ENCODE peak calls at places on chromosomes 13 and 19, in four cellular contexts. Q, Y, M and B are unnamed samples.

GRCh38 chr19:56596676-56597075 is 1.6 kb downstream of the ZNF71 start:
- DNase-seq in Q (no peak), Y (no peak), M (no peak), B (no peak)

GRCh38 chr13:102729560-102730275 is 34.9 kb upstream of the METTL21C start:
- DNase-seq in Q (no peak), Y (no peak), M (no peak), B (no peak)

GRCh38 chr19:17206736-17207581 is 8.2 kb upstream of the USE1 start:
- DNase-seq in Q (no peak), Y (no peak), M (no peak), B (no peak)

GRCh38 chr19:37925212-37925611 is 18.2 kb downstream of the SIPA1L3 start:
- DNase-seq in Q (no peak), Y (no peak), M (no peak), B (no peak)

GRCh38 chr19:49952906-49953305 is 8.1 kb downstream of the SIGLEC11 start:
- DNase-seq in Q (no peak), Y (no peak), M (no peak), B (no peak)

GRCh38 chr13:28204690-28205443 is 66.5 kb downstream of the PAN3 start:
- DNase-seq in Q (no peak), Y (no peak), M (no peak), B (no peak)

GRCh38 chr19:4403005-4403761 is 743 bp downstream of the CHAF1A start:
- DNase-seq in Q (no peak), Y (no peak), M (no peak), B (no peak)

GRCh38 chr13:92721610-92722009 is 505.0 kb upstream of the GPC6 start:
- DNase-seq in Q (no peak), Y (no peak), M (no peak), B (no peak)

GRCh38 chr13:106649495-106649894 is 81.6 kb upstream of the ARGLU1 start:
- DNase-seq in Q (no peak), Y (no peak), M (no peak), B (no peak)

GRCh38 chr19:3368848-3369336 is 2.5 kb downstream of the NFIC start:
- DNase-seq in Q (no peak), Y (no peak), M (no peak), B (no peak)

GRCh38 chr19:45637890-45638667 is 1.1 kb downstream of the EML2 start:
- DNase-seq in Q (no peak), Y (no peak), M (no peak), B (no peak)

GRCh38 chr19:13790354-13790753 is 4.9 kb upstream of the ZSWIM4 start:
- DNase-seq in Q (no peak), Y (no peak), M (no peak), B (no peak)

GRCh38 chr13:50081106-50081898 is 66.1 kb downstream of the KCNRG start:
- DNase-seq in Q (no peak), Y (peak; percentile 61), M (peak; percentile 28), B (no peak)

GRCh38 chr13:72255908-72256307 is 388.9 kb upstream of the DACH1 start:
- DNase-seq in Q (peak; percentile 13), Y (no peak), M (no peak), B (no peak)

GRCh38 chr13:89361909-89362308 is 1690.7 kb downstream of the SLITRK5 start:
- DNase-seq in Q (no peak), Y (no peak), M (no peak), B (no peak)

GRCh38 chr13:73765651-73766384 is 368.4 kb downstream of the KLF12 start:
- DNase-seq in Q (no peak), Y (peak; percentile 88), M (peak; percentile 44), B (no peak)

GRCh38 chr19:40213251-40213793 is 4.9 kb downstream of the TTC9B start:
- DNase-seq in Q (no peak), Y (no peak), M (no peak), B (no peak)

GRCh38 chr19:984165-984967 is at the start of gene WDR18:
- DNase-seq in Q (peak; percentile 71), Y (peak; percentile 94), M (peak; percentile 90), B (no peak)
- TF ChIP-seq POLR2A in Q (peak; percentile 62), Y (peak; percentile 57), M (no peak), B (peak; percentile 47)

GRCh38 chr19:35882074-35882832 is 13.9 kb downstream of the APLP1 start:
- DNase-seq in Q (peak; percentile 67), Y (no peak), M (no peak), B (no peak)
- H3K27ac ChIP-seq in Q (no peak overlapping the region), Y (no peak overlapping the region), M (no peak overlapping the region), B (no peak overlapping the region)

DNA sequence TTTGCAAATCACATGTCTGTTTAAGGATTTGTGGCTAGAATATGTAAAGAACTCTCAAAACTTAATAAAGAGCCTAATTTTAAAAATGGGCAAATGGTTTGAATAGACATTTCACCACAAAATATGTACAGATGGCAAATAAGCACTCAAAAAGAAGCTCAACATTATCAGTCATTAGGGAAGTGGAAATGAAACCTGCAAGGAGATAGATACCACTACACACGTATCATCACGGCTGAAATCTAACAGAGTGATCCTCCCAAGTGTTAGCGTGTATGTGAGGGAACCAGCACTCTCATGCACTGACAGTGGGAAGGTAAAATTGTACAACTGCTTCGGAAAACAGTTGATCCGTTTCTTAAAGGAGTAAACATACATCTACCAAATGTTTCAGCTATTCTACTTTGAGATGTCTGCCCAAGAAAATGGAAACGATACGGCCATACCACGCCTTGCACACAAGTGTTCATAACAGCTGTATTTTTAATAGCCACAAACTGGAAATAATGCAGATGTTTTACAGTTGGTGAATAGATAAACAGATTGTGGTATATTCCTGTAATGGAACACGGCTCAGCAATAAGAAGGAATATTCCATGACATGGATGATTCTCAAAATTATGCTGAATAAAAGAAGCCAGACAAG is 14.5 kb downstream of the ARHGEF7 start:
- DNase-seq in Q (no peak), Y (no peak), M (no peak), B (no peak)
- TF ChIP-seq POLR2A in Q (no peak), Y (no peak), M (no peak), B (no peak)

GRCh38 chr13:27020415-27020814 is 151.2 kb downstream of the USP12 start:
- DNase-seq in Q (no peak), Y (no peak), M (no peak), B (no peak)

GRCh38 chr13:27022571-27023311 is 148.9 kb downstream of the USP12 start:
- DNase-seq in Q (no peak), Y (no peak), M (no peak), B (no peak)

GRCh38 chr13:27024781-27025492 is 146.7 kb downstream of the USP12 start:
- DNase-seq in Q (no peak), Y (no peak), M (no peak), B (no peak)

GRCh38 chr13:27024062-27024461 is 147.5 kb downstream of the USP12 start:
- DNase-seq in Q (no peak), Y (no peak), M (no peak), B (no peak)

GRCh38 chr13:27023385-27023784 is 148.2 kb downstream of the USP12 start:
- DNase-seq in Q (no peak), Y (no peak), M (no peak), B (no peak)
- H3K27ac ChIP-seq in Q (no peak overlapping the region), Y (no peak overlapping the region), M (no peak overlapping the region), B (peak overlapping the region; percentile 7)

DNA sequence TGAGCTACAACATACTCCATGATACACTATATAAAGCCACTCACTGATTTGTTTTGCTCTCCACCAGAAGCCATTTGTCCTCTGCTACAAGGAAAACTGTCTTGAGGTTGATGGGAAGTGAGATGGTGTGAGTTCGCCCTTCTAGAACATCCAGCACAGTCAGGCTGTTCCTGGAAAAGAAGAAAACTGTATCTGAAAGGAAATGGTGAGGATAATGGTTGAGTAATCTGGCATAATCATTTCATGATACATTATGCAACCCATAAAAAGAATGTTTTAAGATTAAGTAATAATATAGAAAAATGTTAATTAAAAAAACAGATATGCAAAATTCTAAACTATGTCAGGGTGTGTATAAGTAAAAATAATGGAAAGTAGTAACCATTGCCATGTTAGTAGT is 233.9 kb downstream of the RGCC start:
- DNase-seq in Q (no peak), Y (no peak), M (no peak), B (no peak)
- TF ChIP-seq POLR2A in Q (no peak), Y (no peak), M (no peak), B (no peak)

DNA sequence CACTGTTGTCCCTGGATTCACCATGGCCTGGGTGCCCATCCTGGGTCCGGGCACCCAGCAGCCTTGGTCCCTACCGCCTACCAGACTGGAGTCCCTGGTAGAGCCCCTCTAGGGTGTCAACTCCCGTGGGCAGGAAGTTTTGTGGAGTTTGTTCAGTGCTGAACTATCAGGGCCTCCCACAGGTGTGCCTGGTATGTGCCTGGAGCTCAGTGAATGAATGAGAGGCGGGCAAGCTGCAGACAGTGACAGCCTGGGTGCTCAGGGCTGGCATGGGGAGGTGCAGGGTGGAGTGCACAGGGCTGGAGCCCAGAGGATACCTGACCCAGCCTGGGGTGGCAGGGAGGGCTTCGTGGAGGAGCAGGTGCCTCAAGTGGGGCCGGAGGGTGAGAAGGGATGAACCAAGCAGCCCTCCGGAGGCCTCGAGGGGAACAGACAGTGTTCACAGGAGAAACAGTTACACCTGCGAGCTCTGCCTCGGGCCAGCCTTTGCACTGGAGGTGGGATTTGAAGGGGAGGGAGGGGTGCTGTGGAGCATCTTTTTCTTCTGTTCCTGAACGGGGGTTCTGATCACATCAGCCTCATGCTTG is 29.6 kb downstream of the PAK4 start:
- DNase-seq in Q (no peak), Y (no peak), M (no peak), B (no peak)
- H3K27ac ChIP-seq in Q (peak overlapping the region; percentile 75), Y (no peak overlapping the region), M (peak overlapping the region; percentile 84), B (no peak overlapping the region)

DNA sequence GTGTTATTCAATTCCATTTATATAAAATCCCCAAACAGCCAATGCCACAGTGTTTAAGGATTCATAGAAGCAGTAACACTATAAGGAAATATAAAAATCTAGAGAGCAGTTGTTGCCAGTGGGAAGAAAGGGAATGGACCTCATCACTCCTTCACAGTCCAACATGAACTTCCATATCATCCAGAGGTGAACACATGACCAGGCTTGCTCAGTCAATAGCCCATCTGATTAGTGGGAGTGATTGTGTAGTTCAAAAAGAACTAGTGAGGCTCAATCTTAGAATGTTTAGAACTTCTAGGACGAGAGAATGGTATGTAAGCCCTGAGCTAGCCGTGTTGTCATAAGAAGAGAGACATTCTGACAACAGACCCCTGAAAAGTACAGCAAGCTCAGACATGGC is 314.1 kb downstream of the LIG4 start:
- DNase-seq in Q (no peak), Y (no peak), M (no peak), B (no peak)
- TF ChIP-seq POLR2A in Q (no peak), Y (no peak), M (no peak), B (no peak)